ENCODE peak calls at places on chromosomes 13 and 19, in nine cellular contexts. One of them, this sample, is unnamed.

GRCh38 chr13:109157275-109157674 is 527.9 kb downstream of the MYO16 start:
- DNase-seq in mesendoderm: peak
- DNase-seq in effector memory CD4-positive, alpha-beta T cell: no peak
- DNase-seq in lower lobe of right lung: no peak
- DNase-seq in aorta: no peak
- DNase-seq in left lung: no peak
- DNase-seq in neural progenitor cell: peak
- DNase-seq in Caco-2: no peak
- DNase-seq in retinal pigment epithelial cell: no peak
- DNase-seq in this sample: no peak

GRCh38 chr13:50892162-50892944 is 17.2 kb upstream of the RNASEH2B start:
- DNase-seq in mesendoderm: no peak
- DNase-seq in effector memory CD4-positive, alpha-beta T cell: no peak
- DNase-seq in lower lobe of right lung: no peak
- DNase-seq in aorta: peak
- DNase-seq in left lung: no peak
- DNase-seq in neural progenitor cell: no peak
- DNase-seq in Caco-2: no peak
- DNase-seq in retinal pigment epithelial cell: no peak
- DNase-seq in this sample: peak

GRCh38 chr13:29892149-29892548 is 41.7 kb upstream of the UBL3 start:
- DNase-seq in mesendoderm: no peak
- DNase-seq in effector memory CD4-positive, alpha-beta T cell: no peak
- DNase-seq in lower lobe of right lung: no peak
- DNase-seq in aorta: no peak
- DNase-seq in left lung: no peak
- DNase-seq in neural progenitor cell: no peak
- DNase-seq in Caco-2: no peak
- DNase-seq in retinal pigment epithelial cell: no peak
- DNase-seq in this sample: no peak

GRCh38 chr13:108895220-108895704 is 265.9 kb downstream of the MYO16 start:
- DNase-seq in mesendoderm: peak
- DNase-seq in effector memory CD4-positive, alpha-beta T cell: no peak
- DNase-seq in lower lobe of right lung: no peak
- DNase-seq in aorta: no peak
- DNase-seq in left lung: no peak
- DNase-seq in neural progenitor cell: peak
- DNase-seq in Caco-2: peak
- DNase-seq in retinal pigment epithelial cell: no peak
- DNase-seq in this sample: peak

GRCh38 chr19:30106417-30107095 is 164.5 kb downstream of the URI1 start:
- DNase-seq in mesendoderm: no peak
- DNase-seq in effector memory CD4-positive, alpha-beta T cell: no peak
- DNase-seq in lower lobe of right lung: no peak
- DNase-seq in aorta: no peak
- DNase-seq in left lung: no peak
- DNase-seq in neural progenitor cell: no peak
- DNase-seq in Caco-2: no peak
- DNase-seq in retinal pigment epithelial cell: no peak
- DNase-seq in this sample: no peak

GRCh38 chr19:51807111-51807701 is 12.2 kb downstream of the FPR3 start:
- DNase-seq in mesendoderm: peak
- DNase-seq in effector memory CD4-positive, alpha-beta T cell: no peak
- DNase-seq in lower lobe of right lung: peak
- DNase-seq in aorta: no peak
- DNase-seq in left lung: no peak
- DNase-seq in neural progenitor cell: no peak
- DNase-seq in Caco-2: no peak
- DNase-seq in retinal pigment epithelial cell: no peak
- DNase-seq in this sample: peak

GRCh38 chr19:56114051-56114694 is 6.9 kb downstream of the ZNF787 start:
- DNase-seq in mesendoderm: no peak
- DNase-seq in effector memory CD4-positive, alpha-beta T cell: no peak
- DNase-seq in lower lobe of right lung: peak
- DNase-seq in aorta: no peak
- DNase-seq in left lung: peak
- DNase-seq in neural progenitor cell: no peak
- DNase-seq in Caco-2: no peak
- DNase-seq in retinal pigment epithelial cell: no peak
- DNase-seq in this sample: no peak

GRCh38 chr19:21474671-21475181 is 30.7 kb upstream of the ZNF429 start:
- DNase-seq in mesendoderm: peak
- DNase-seq in effector memory CD4-positive, alpha-beta T cell: peak
- DNase-seq in lower lobe of right lung: peak
- DNase-seq in aorta: peak
- DNase-seq in left lung: peak
- DNase-seq in neural progenitor cell: peak
- DNase-seq in Caco-2: no peak
- DNase-seq in retinal pigment epithelial cell: peak
- DNase-seq in this sample: no peak

GRCh38 chr13:40402931-40403412 is 263.5 kb downstream of the FOXO1 start:
- DNase-seq in mesendoderm: peak
- DNase-seq in effector memory CD4-positive, alpha-beta T cell: no peak
- DNase-seq in lower lobe of right lung: no peak
- DNase-seq in aorta: no peak
- DNase-seq in left lung: no peak
- DNase-seq in neural progenitor cell: no peak
- DNase-seq in Caco-2: peak
- DNase-seq in retinal pigment epithelial cell: peak
- DNase-seq in this sample: no peak

GRCh38 chr13:43154083-43154739 is 130.8 kb downstream of the DNAJC15 start:
- DNase-seq in mesendoderm: peak
- DNase-seq in effector memory CD4-positive, alpha-beta T cell: no peak
- DNase-seq in lower lobe of right lung: no peak
- DNase-seq in aorta: no peak
- DNase-seq in left lung: no peak
- DNase-seq in neural progenitor cell: no peak
- DNase-seq in Caco-2: peak
- DNase-seq in retinal pigment epithelial cell: no peak
- DNase-seq in this sample: no peak

GRCh38 chr19:7874080-7874856 is at the start of gene PRR36:
- DNase-seq in mesendoderm: peak
- DNase-seq in effector memory CD4-positive, alpha-beta T cell: no peak
- DNase-seq in lower lobe of right lung: peak
- DNase-seq in aorta: no peak
- DNase-seq in left lung: no peak
- DNase-seq in neural progenitor cell: peak
- DNase-seq in Caco-2: peak
- DNase-seq in retinal pigment epithelial cell: no peak
- DNase-seq in this sample: no peak

GRCh38 chr19:1261863-1262686 is 7.1 kb upstream of the CIRBP start:
- DNase-seq in mesendoderm: no peak
- DNase-seq in effector memory CD4-positive, alpha-beta T cell: peak
- DNase-seq in lower lobe of right lung: peak
- DNase-seq in aorta: peak
- DNase-seq in left lung: peak
- DNase-seq in neural progenitor cell: peak
- DNase-seq in Caco-2: peak
- DNase-seq in retinal pigment epithelial cell: no peak
- DNase-seq in this sample: no peak

GRCh38 chr19:50300051-50300450 is 29.1 kb downstream of the KCNC3 start:
- DNase-seq in mesendoderm: no peak
- DNase-seq in effector memory CD4-positive, alpha-beta T cell: no peak
- DNase-seq in lower lobe of right lung: no peak
- DNase-seq in aorta: no peak
- DNase-seq in left lung: no peak
- DNase-seq in neural progenitor cell: no peak
- DNase-seq in Caco-2: no peak
- DNase-seq in retinal pigment epithelial cell: no peak
- DNase-seq in this sample: no peak

GRCh38 chr13:21670883-21671792 is at the start of gene FGF9:
- DNase-seq in mesendoderm: peak
- DNase-seq in effector memory CD4-positive, alpha-beta T cell: peak
- DNase-seq in lower lobe of right lung: peak
- DNase-seq in aorta: peak
- DNase-seq in left lung: peak
- DNase-seq in neural progenitor cell: peak
- DNase-seq in Caco-2: peak
- DNase-seq in retinal pigment epithelial cell: no peak
- DNase-seq in this sample: peak

GRCh38 chr19:40315812-40316475 is 30.8 kb upstream of the AKT2 start:
- DNase-seq in mesendoderm: no peak
- DNase-seq in effector memory CD4-positive, alpha-beta T cell: no peak
- DNase-seq in lower lobe of right lung: no peak
- DNase-seq in aorta: no peak
- DNase-seq in left lung: peak
- DNase-seq in neural progenitor cell: no peak
- DNase-seq in Caco-2: no peak
- DNase-seq in retinal pigment epithelial cell: no peak
- DNase-seq in this sample: no peak
- H3K4me3 ChIP-seq in mesendoderm: no peak
- H3K4me3 ChIP-seq in effector memory CD4-positive, alpha-beta T cell: no peak
- H3K4me3 ChIP-seq in lower lobe of right lung: no peak
- H3K4me3 ChIP-seq in aorta: no peak
- H3K4me3 ChIP-seq in left lung: no peak
- H3K4me3 ChIP-seq in neural progenitor cell: no peak
- H3K4me3 ChIP-seq in Caco-2: no peak
- H3K4me3 ChIP-seq in retinal pigment epithelial cell: no peak
- H3K4me3 ChIP-seq in this sample: no peak

GRCh38 chr19:9431475-9431874 is 3.9 kb downstream of the ZNF266 start:
- DNase-seq in mesendoderm: peak
- DNase-seq in effector memory CD4-positive, alpha-beta T cell: no peak
- DNase-seq in lower lobe of right lung: no peak
- DNase-seq in aorta: peak
- DNase-seq in left lung: no peak
- DNase-seq in neural progenitor cell: peak
- DNase-seq in Caco-2: no peak
- DNase-seq in retinal pigment epithelial cell: no peak
- DNase-seq in this sample: peak

GRCh38 chr19:9430444-9430843 is 4.9 kb downstream of the ZNF266 start:
- DNase-seq in mesendoderm: no peak
- DNase-seq in effector memory CD4-positive, alpha-beta T cell: no peak
- DNase-seq in lower lobe of right lung: no peak
- DNase-seq in aorta: no peak
- DNase-seq in left lung: no peak
- DNase-seq in neural progenitor cell: no peak
- DNase-seq in Caco-2: no peak
- DNase-seq in retinal pigment epithelial cell: no peak
- DNase-seq in this sample: no peak

GRCh38 chr19:9435279-9436268 is at the start of gene ZNF266:
- DNase-seq in mesendoderm: peak
- DNase-seq in effector memory CD4-positive, alpha-beta T cell: peak
- DNase-seq in lower lobe of right lung: peak
- DNase-seq in aorta: peak
- DNase-seq in left lung: peak
- DNase-seq in neural progenitor cell: peak
- DNase-seq in Caco-2: peak
- DNase-seq in retinal pigment epithelial cell: peak
- DNase-seq in this sample: peak

DNA sequence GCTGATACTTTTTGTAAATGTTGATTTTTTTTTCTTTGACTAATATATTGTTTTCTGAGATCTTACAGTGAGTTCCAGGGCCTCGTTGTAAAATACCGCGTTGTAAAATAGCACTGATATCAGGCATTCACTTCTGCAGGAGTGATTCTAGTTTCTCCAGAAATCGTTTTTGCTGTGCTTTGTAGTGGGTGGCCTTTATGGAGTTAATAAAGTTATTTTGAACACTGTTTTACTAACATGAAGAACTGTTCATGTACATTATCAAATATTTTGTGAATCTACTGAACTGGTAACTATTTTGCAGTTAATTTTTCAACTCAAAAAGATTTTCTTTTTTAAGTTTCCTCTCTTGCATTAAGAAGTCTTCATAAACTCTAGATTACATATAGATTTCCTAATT is 985 bp upstream of the ZNF266 start:
- DNase-seq in mesendoderm: no peak
- DNase-seq in effector memory CD4-positive, alpha-beta T cell: no peak
- DNase-seq in lower lobe of right lung: no peak
- DNase-seq in aorta: no peak
- DNase-seq in left lung: no peak
- DNase-seq in neural progenitor cell: no peak
- DNase-seq in Caco-2: no peak
- DNase-seq in retinal pigment epithelial cell: no peak
- DNase-seq in this sample: no peak
- H3K4me3 ChIP-seq in mesendoderm: no peak
- H3K4me3 ChIP-seq in effector memory CD4-positive, alpha-beta T cell: no peak
- H3K4me3 ChIP-seq in lower lobe of right lung: peak
- H3K4me3 ChIP-seq in aorta: no peak
- H3K4me3 ChIP-seq in left lung: peak
- H3K4me3 ChIP-seq in neural progenitor cell: peak
- H3K4me3 ChIP-seq in Caco-2: no peak
- H3K4me3 ChIP-seq in retinal pigment epithelial cell: no peak
- H3K4me3 ChIP-seq in this sample: peak

DNA sequence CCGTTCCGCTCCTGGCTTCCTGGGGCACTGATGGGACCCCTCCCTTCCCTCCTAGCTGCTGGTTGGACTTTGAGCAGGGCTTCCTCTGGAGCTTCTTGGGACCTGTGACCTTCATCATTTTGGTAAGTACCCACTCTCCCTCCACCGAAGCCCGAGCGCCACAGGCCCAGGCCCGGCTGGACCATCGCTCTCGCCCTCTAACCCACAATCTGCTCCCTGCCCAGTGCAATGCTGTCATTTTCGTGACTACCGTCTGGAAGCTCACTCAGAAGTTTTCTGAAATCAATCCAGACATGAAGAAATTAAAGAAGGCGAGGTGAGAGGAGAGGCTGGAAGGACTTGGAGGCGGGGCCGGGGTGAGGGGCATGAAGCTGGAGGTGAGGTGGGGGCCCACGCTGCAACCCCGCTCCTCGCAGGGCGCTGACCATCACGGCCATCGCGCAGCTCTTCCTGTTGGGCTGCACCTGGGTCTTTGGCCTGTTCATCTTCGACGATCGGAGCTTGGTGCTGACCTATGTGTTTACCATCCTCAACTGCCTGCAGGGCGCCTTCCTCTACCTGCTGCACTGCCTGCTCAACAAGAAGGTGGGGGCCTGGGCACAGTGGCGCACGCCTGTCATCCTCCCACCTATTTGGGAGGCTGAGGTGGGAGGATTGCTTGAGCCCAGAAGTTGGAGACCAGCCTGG is 12.4 kb downstream of the DDX39A start:
- DNase-seq in mesendoderm: no peak
- DNase-seq in effector memory CD4-positive, alpha-beta T cell: no peak
- DNase-seq in lower lobe of right lung: no peak
- DNase-seq in aorta: no peak
- DNase-seq in left lung: no peak
- DNase-seq in neural progenitor cell: no peak
- DNase-seq in Caco-2: no peak
- DNase-seq in retinal pigment epithelial cell: no peak
- DNase-seq in this sample: no peak
- H3K4me3 ChIP-seq in mesendoderm: no peak
- H3K4me3 ChIP-seq in effector memory CD4-positive, alpha-beta T cell: no peak
- H3K4me3 ChIP-seq in lower lobe of right lung: no peak
- H3K4me3 ChIP-seq in aorta: no peak
- H3K4me3 ChIP-seq in left lung: no peak
- H3K4me3 ChIP-seq in neural progenitor cell: no peak
- H3K4me3 ChIP-seq in Caco-2: no peak
- H3K4me3 ChIP-seq in retinal pigment epithelial cell: no peak
- H3K4me3 ChIP-seq in this sample: no peak

GRCh38 chr13:94859812-94860210 is 147.5 kb upstream of the SOX21 start:
- DNase-seq in mesendoderm: no peak
- DNase-seq in effector memory CD4-positive, alpha-beta T cell: no peak
- DNase-seq in lower lobe of right lung: no peak
- DNase-seq in aorta: no peak
- DNase-seq in left lung: no peak
- DNase-seq in neural progenitor cell: no peak
- DNase-seq in Caco-2: no peak
- DNase-seq in retinal pigment epithelial cell: no peak
- DNase-seq in this sample: no peak

GRCh38 chr13:94858856-94859811 is 146.8 kb upstream of the SOX21 start:
- DNase-seq in mesendoderm: peak
- DNase-seq in effector memory CD4-positive, alpha-beta T cell: no peak
- DNase-seq in lower lobe of right lung: peak
- DNase-seq in aorta: peak
- DNase-seq in left lung: peak
- DNase-seq in neural progenitor cell: peak
- DNase-seq in Caco-2: no peak
- DNase-seq in retinal pigment epithelial cell: no peak
- DNase-seq in this sample: no peak

GRCh38 chr13:94860981-94861407 is 148.6 kb upstream of the SOX21 start:
- DNase-seq in mesendoderm: no peak
- DNase-seq in effector memory CD4-positive, alpha-beta T cell: no peak
- DNase-seq in lower lobe of right lung: no peak
- DNase-seq in aorta: no peak
- DNase-seq in left lung: no peak
- DNase-seq in neural progenitor cell: no peak
- DNase-seq in Caco-2: no peak
- DNase-seq in retinal pigment epithelial cell: no peak
- DNase-seq in this sample: peak
- H3K4me3 ChIP-seq in mesendoderm: no peak
- H3K4me3 ChIP-seq in effector memory CD4-positive, alpha-beta T cell: peak
- H3K4me3 ChIP-seq in lower lobe of right lung: peak
- H3K4me3 ChIP-seq in aorta: no peak
- H3K4me3 ChIP-seq in left lung: peak
- H3K4me3 ChIP-seq in neural progenitor cell: no peak
- H3K4me3 ChIP-seq in Caco-2: no peak
- H3K4me3 ChIP-seq in retinal pigment epithelial cell: no peak
- H3K4me3 ChIP-seq in this sample: no peak

This sample was measured in Jurkat, Clone E6-1.